ENCODE peak calls at places on chromosomes 2 and 18, in ten cellular contexts. One of them, this sample, is unnamed.

GRCh38 chr18:79679552-79680099 is at the start of gene CTDP1:
- DNase-seq in H1: peak; percentile 93
- DNase-seq in K562: peak; percentile 90
- DNase-seq in A549: peak; percentile 74
- DNase-seq in transverse colon: peak; percentile 91
- DNase-seq in ovary: no peak
- DNase-seq in tibial nerve: peak; percentile 77
- DNase-seq in HepG2: peak; percentile 80
- DNase-seq in stomach: peak; percentile 96
- DNase-seq in sigmoid colon: peak; percentile 96
- DNase-seq in this sample: peak; percentile 96

GRCh38 chr18:75070625-75071483 is 138.1 kb downstream of the PTGR3 start:
- DNase-seq in tibial nerve: peak; percentile 51
- DNase-seq in K562: peak; percentile 16
- DNase-seq in H1: no peak
- DNase-seq in sigmoid colon: no peak
- DNase-seq in stomach: peak; percentile 42
- DNase-seq in ovary: no peak
- DNase-seq in A549: peak; percentile 25
- DNase-seq in HepG2: peak; percentile 74
- DNase-seq in transverse colon: peak; percentile 37
- DNase-seq in this sample: no peak

GRCh38 chr2:189522435-189523151 is 58.0 kb downstream of the SLC40A1 start:
- DNase-seq in transverse colon: peak; percentile 36
- DNase-seq in stomach: no peak
- DNase-seq in K562: no peak
- DNase-seq in sigmoid colon: no peak
- DNase-seq in A549: no peak
- DNase-seq in HepG2: peak; percentile 95
- DNase-seq in ovary: no peak
- DNase-seq in tibial nerve: peak; percentile 27
- DNase-seq in H1: no peak
- DNase-seq in this sample: no peak

GRCh38 chr2:145199052-145199451 is 679.1 kb upstream of the ZEB2 start:
- DNase-seq in stomach: no peak
- DNase-seq in ovary: no peak
- DNase-seq in H1: no peak
- DNase-seq in K562: no peak
- DNase-seq in A549: no peak
- DNase-seq in HepG2: no peak
- DNase-seq in tibial nerve: no peak
- DNase-seq in sigmoid colon: no peak
- DNase-seq in transverse colon: no peak
- DNase-seq in this sample: no peak

GRCh38 chr18:26307161-26307773 is 81.0 kb downstream of the TAF4B start:
- DNase-seq in stomach: no peak
- DNase-seq in H1: no peak
- DNase-seq in sigmoid colon: no peak
- DNase-seq in A549: peak; percentile 36
- DNase-seq in ovary: no peak
- DNase-seq in transverse colon: no peak
- DNase-seq in HepG2: peak; percentile 35
- DNase-seq in K562: peak; percentile 68
- DNase-seq in tibial nerve: peak; percentile 32
- DNase-seq in this sample: no peak

GRCh38 chr18:32328379-32328778 is 138.5 kb downstream of the MEP1B start:
- DNase-seq in stomach: no peak
- DNase-seq in A549: no peak
- DNase-seq in tibial nerve: no peak
- DNase-seq in H1: no peak
- DNase-seq in transverse colon: no peak
- DNase-seq in sigmoid colon: no peak
- DNase-seq in HepG2: no peak
- DNase-seq in K562: no peak
- DNase-seq in ovary: no peak
- DNase-seq in this sample: no peak

GRCh38 chr2:37873229-37873628 is 51.9 kb upstream of the RMDN2 start:
- DNase-seq in ovary: no peak
- DNase-seq in HepG2: no peak
- DNase-seq in sigmoid colon: no peak
- DNase-seq in K562: no peak
- DNase-seq in A549: no peak
- DNase-seq in tibial nerve: no peak
- DNase-seq in transverse colon: no peak
- DNase-seq in H1: no peak
- DNase-seq in stomach: no peak
- DNase-seq in this sample: no peak

GRCh38 chr2:46179037-46179621 is 118.1 kb upstream of the EPAS1 start:
- DNase-seq in stomach: peak; percentile 33
- DNase-seq in ovary: peak; percentile 79
- DNase-seq in A549: no peak
- DNase-seq in sigmoid colon: peak; percentile 90
- DNase-seq in transverse colon: peak; percentile 48
- DNase-seq in HepG2: no peak
- DNase-seq in tibial nerve: peak; percentile 57
- DNase-seq in K562: peak; percentile 63
- DNase-seq in H1: no peak
- DNase-seq in this sample: no peak

GRCh38 chr2:74585406-74586182 is 31.1 kb downstream of the DOK1 start:
- DNase-seq in H1: no peak
- DNase-seq in tibial nerve: peak; percentile 33
- DNase-seq in A549: no peak
- DNase-seq in ovary: no peak
- DNase-seq in sigmoid colon: no peak
- DNase-seq in transverse colon: peak; percentile 26
- DNase-seq in HepG2: no peak
- DNase-seq in K562: peak; percentile 55
- DNase-seq in stomach: no peak
- DNase-seq in this sample: no peak

GRCh38 chr18:49768051-49768391 is 45.3 kb downstream of the ACAA2 start:
- DNase-seq in transverse colon: peak; percentile 70
- DNase-seq in ovary: peak; percentile 36
- DNase-seq in sigmoid colon: no peak
- DNase-seq in H1: peak; percentile 74
- DNase-seq in A549: peak; percentile 7
- DNase-seq in K562: peak; percentile 43
- DNase-seq in HepG2: peak; percentile 18
- DNase-seq in tibial nerve: peak; percentile 38
- DNase-seq in stomach: peak; percentile 65
- DNase-seq in this sample: no peak

GRCh38 chr2:163171786-163172549 is 333.4 kb upstream of the KCNH7 start:
- DNase-seq in HepG2: no peak
- DNase-seq in tibial nerve: no peak
- DNase-seq in ovary: no peak
- DNase-seq in K562: no peak
- DNase-seq in stomach: no peak
- DNase-seq in A549: no peak
- DNase-seq in transverse colon: no peak
- DNase-seq in sigmoid colon: no peak
- DNase-seq in H1: no peak
- DNase-seq in this sample: no peak

DNA sequence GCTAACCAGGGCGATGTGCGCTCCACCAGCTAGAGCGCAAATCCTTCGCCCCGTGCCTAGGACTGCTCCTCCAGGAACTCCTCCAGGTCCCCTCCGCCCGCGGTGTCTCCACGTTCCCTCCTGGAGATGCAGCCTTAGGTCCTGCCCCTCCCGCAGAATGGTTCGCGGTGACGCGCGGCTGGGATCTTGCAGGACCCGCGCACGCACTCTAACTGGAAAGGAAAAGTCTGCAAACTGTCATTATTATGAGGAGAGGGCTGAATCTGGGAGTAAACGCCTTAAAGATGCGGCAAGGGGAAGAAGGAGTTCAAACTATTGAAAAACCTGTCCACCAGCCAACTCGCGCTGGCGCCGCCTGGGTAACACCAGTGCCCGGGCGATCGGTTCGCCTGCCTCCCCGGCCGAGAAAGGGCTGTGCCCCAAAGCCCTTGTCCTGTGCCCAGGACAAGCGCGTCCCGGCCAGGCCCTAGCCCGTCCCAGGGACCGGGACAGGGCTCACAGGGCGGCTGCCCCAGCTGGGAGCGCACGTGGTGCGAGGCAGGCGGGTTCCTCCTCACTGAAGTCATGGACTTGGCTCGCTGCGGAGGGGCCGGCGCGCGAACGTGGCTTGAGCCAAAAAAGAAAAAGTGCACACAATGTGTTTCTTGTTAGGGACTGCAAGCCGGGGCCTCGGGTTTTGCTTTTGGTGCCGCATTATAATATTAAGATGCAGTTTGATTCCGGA is 5.5 kb upstream of the ID2 start:
- DNase-seq in K562: no peak
- DNase-seq in tibial nerve: peak; percentile 79
- DNase-seq in H1: peak; percentile 69
- DNase-seq in sigmoid colon: peak; percentile 96
- DNase-seq in transverse colon: peak; percentile 79
- DNase-seq in A549: no peak
- DNase-seq in stomach: peak; percentile 78
- DNase-seq in HepG2: no peak
- DNase-seq in ovary: peak; percentile 88
- DNase-seq in this sample: peak; percentile 96
- TF ChIP-seq POLR2A in K562: no peak
- TF ChIP-seq POLR2A in tibial nerve: peak; percentile 38
- TF ChIP-seq POLR2A in H1: no peak
- TF ChIP-seq POLR2A in sigmoid colon: peak; percentile 40
- TF ChIP-seq POLR2A in transverse colon: peak; percentile 56
- TF ChIP-seq POLR2A in A549: no peak
- TF ChIP-seq POLR2A in stomach: no peak
- TF ChIP-seq POLR2A in HepG2: no peak
- TF ChIP-seq POLR2A in ovary: no peak
- TF ChIP-seq POLR2A in this sample: no peak

GRCh38 chr2:120476141-120476540 is 130.2 kb downstream of the INHBB start:
- DNase-seq in transverse colon: no peak
- DNase-seq in HepG2: no peak
- DNase-seq in A549: no peak
- DNase-seq in stomach: peak; percentile 38
- DNase-seq in sigmoid colon: peak; percentile 48
- DNase-seq in K562: no peak
- DNase-seq in ovary: no peak
- DNase-seq in tibial nerve: no peak
- DNase-seq in H1: no peak
- DNase-seq in this sample: peak; percentile 53
- TF ChIP-seq EP300 in transverse colon: no peak
- TF ChIP-seq EP300 in HepG2: no peak
- TF ChIP-seq EP300 in A549: no peak
- TF ChIP-seq EP300 in stomach: no peak
- TF ChIP-seq EP300 in sigmoid colon: no peak
- TF ChIP-seq EP300 in K562: no peak
- TF ChIP-seq EP300 in ovary: no peak
- TF ChIP-seq EP300 in tibial nerve: no peak
- TF ChIP-seq EP300 in H1: no peak
- TF ChIP-seq EP300 in this sample: no peak

GRCh38 chr2:56195563-56195962 is 11.8 kb downstream of the CCDC85A start:
- DNase-seq in tibial nerve: no peak
- DNase-seq in H1: no peak
- DNase-seq in ovary: no peak
- DNase-seq in transverse colon: no peak
- DNase-seq in stomach: no peak
- DNase-seq in A549: no peak
- DNase-seq in HepG2: no peak
- DNase-seq in sigmoid colon: no peak
- DNase-seq in K562: no peak
- DNase-seq in this sample: no peak

GRCh38 chr2:56192664-56193305 is 9.0 kb downstream of the CCDC85A start:
- DNase-seq in stomach: no peak
- DNase-seq in K562: no peak
- DNase-seq in H1: no peak
- DNase-seq in sigmoid colon: no peak
- DNase-seq in transverse colon: no peak
- DNase-seq in ovary: no peak
- DNase-seq in tibial nerve: no peak
- DNase-seq in HepG2: no peak
- DNase-seq in A549: no peak
- DNase-seq in this sample: no peak

GRCh38 chr2:56191617-56192016 is 7.8 kb downstream of the CCDC85A start:
- DNase-seq in HepG2: peak; percentile 39
- DNase-seq in K562: peak; percentile 19
- DNase-seq in H1: peak; percentile 48
- DNase-seq in tibial nerve: no peak
- DNase-seq in sigmoid colon: no peak
- DNase-seq in ovary: no peak
- DNase-seq in A549: peak; percentile 58
- DNase-seq in transverse colon: no peak
- DNase-seq in stomach: no peak
- DNase-seq in this sample: no peak
- TF ChIP-seq CTCF in HepG2: peak; percentile 78
- TF ChIP-seq CTCF in K562: peak; percentile 27
- TF ChIP-seq CTCF in H1: peak; percentile 76
- TF ChIP-seq CTCF in tibial nerve: peak; percentile 6
- TF ChIP-seq CTCF in sigmoid colon: no peak
- TF ChIP-seq CTCF in ovary: no peak
- TF ChIP-seq CTCF in A549: peak; percentile 82
- TF ChIP-seq CTCF in transverse colon: peak; percentile 28
- TF ChIP-seq CTCF in stomach: peak; percentile 13
- TF ChIP-seq CTCF in this sample: peak; percentile 41

GRCh38 chr2:128318776-128319456 is at the start of gene HS6ST1:
- DNase-seq in tibial nerve: peak; percentile 74
- DNase-seq in stomach: peak; percentile 91
- DNase-seq in transverse colon: peak; percentile 91
- DNase-seq in sigmoid colon: peak; percentile 91
- DNase-seq in ovary: peak; percentile 92
- DNase-seq in H1: peak; percentile 95
- DNase-seq in HepG2: peak; percentile 69
- DNase-seq in A549: peak; percentile 60
- DNase-seq in K562: peak; percentile 87
- DNase-seq in this sample: no peak
- TF ChIP-seq POLR2A in tibial nerve: no peak
- TF ChIP-seq POLR2A in stomach: no peak
- TF ChIP-seq POLR2A in transverse colon: no peak
- TF ChIP-seq POLR2A in sigmoid colon: no peak
- TF ChIP-seq POLR2A in ovary: peak; percentile 24
- TF ChIP-seq POLR2A in H1: no peak
- TF ChIP-seq POLR2A in HepG2: no peak
- TF ChIP-seq POLR2A in A549: peak; percentile 82
- TF ChIP-seq POLR2A in K562: no peak
- TF ChIP-seq POLR2A in this sample: no peak